ENCODE peak calls at places on chromosomes 2 and 18, in six cellular contexts. S, W, H, M, P and V are unnamed samples.

GRCh38 chr18:50662775-50663383 is 103.0 kb downstream of the MAPK4 start:
- DNase-seq in S (no peak), W (no peak), H (no peak), M (no peak), P (no peak), V (no peak)

GRCh38 chr2:128109243-128109642 is 18.2 kb downstream of the UGGT1 start:
- DNase-seq in S (no peak), W (no peak), H (no peak), M (no peak), P (no peak), V (no peak)

GRCh38 chr2:231476920-231477319 is 12.6 kb upstream of the NCL start:
- DNase-seq in S (no peak), W (no peak), H (no peak), M (no peak), P (no peak), V (no peak)

GRCh38 chr2:229410946-229411345 is 139.9 kb upstream of the PID1 start:
- DNase-seq in S (no peak), W (no peak), H (no peak), M (no peak), P (no peak), V (no peak)

GRCh38 chr2:23988371-23988770 is 21.5 kb upstream of the MFSD2B start:
- DNase-seq in S (no peak), W (no peak), H (peak), M (peak), P (no peak), V (no peak)

GRCh38 chr2:102094917-102095316 is 47.6 kb upstream of the IL1R1 start:
- DNase-seq in S (no peak), W (no peak), H (peak), M (peak), P (no peak), V (no peak)

GRCh38 chr2:77443076-77443475 is 79.1 kb downstream of the LRRTM4 start:
- DNase-seq in S (no peak), W (no peak), H (no peak), M (no peak), P (no peak), V (no peak)

GRCh38 chr18:27414691-27415090 is 229.6 kb upstream of the CHST9 start:
- DNase-seq in S (no peak), W (no peak), H (no peak), M (no peak), P (no peak), V (no peak)

GRCh38 chr18:57771183-57771582 is 31.9 kb downstream of the ATP8B1 start:
- DNase-seq in S (no peak), W (no peak), H (no peak), M (no peak), P (no peak), V (no peak)

GRCh38 chr2:165219491-165219890 is 15.6 kb upstream of the SCN3A start:
- DNase-seq in S (no peak), W (no peak), H (no peak), M (no peak), P (no peak), V (no peak)

GRCh38 chr2:168528469-168528868 is 72.4 kb downstream of the CERS6 start:
- DNase-seq in S (no peak), W (no peak), H (no peak), M (no peak), P (no peak), V (no peak)

GRCh38 chr2:25347846-25348245 is 6.1 kb upstream of the DNMT3A start:
- DNase-seq in S (no peak), W (no peak), H (no peak), M (no peak), P (no peak), V (no peak)

GRCh38 chr2:99865818-99866676 is 276.3 kb downstream of the AFF3 start:
- DNase-seq in S (no peak), W (no peak), H (no peak), M (no peak), P (no peak), V (no peak)

GRCh38 chr18:3449702-3450357 is at the start of gene TGIF1:
- DNase-seq in S (no peak), W (no peak), H (peak), M (peak), P (peak), V (no peak)
- TF ChIP-seq POLR2A in S (no peak), W (no peak), H (peak), M (no peak), P (peak), V (no peak)

GRCh38 chr2:237864940-237865622 is 5.7 kb downstream of the RAMP1 start:
- DNase-seq in S (no peak), W (no peak), H (no peak), M (no peak), P (peak), V (no peak)
- TF ChIP-seq POLR2AphosphoS5 in S (no peak), W (no peak), H (no peak), M (no peak), P (no peak), V (no peak)

GRCh38 chr2:219636144-219636915 is 8.9 kb downstream of the SLC4A3 start:
- DNase-seq in S (no peak), W (no peak), H (no peak), M (no peak), P (no peak), V (no peak)

GRCh38 chr2:219634171-219634940 is 6.9 kb downstream of the SLC4A3 start:
- DNase-seq in S (no peak), W (no peak), H (no peak), M (no peak), P (no peak), V (no peak)

GRCh38 chr2:219636941-219637841 is 9.8 kb downstream of the SLC4A3 start:
- DNase-seq in S (no peak), W (no peak), H (no peak), M (no peak), P (no peak), V (no peak)

GRCh38 chr2:219633276-219634065 is 6.0 kb downstream of the SLC4A3 start:
- DNase-seq in S (no peak), W (no peak), H (no peak), M (no peak), P (no peak), V (no peak)

GRCh38 chr2:219634951-219635751 is 7.7 kb downstream of the SLC4A3 start:
- DNase-seq in S (no peak), W (no peak), H (no peak), M (no peak), P (no peak), V (no peak)
- TF ChIP-seq TAF1 in S (no peak), W (no peak), H (no peak), M (no peak), P (no peak), V (no peak)

DNA sequence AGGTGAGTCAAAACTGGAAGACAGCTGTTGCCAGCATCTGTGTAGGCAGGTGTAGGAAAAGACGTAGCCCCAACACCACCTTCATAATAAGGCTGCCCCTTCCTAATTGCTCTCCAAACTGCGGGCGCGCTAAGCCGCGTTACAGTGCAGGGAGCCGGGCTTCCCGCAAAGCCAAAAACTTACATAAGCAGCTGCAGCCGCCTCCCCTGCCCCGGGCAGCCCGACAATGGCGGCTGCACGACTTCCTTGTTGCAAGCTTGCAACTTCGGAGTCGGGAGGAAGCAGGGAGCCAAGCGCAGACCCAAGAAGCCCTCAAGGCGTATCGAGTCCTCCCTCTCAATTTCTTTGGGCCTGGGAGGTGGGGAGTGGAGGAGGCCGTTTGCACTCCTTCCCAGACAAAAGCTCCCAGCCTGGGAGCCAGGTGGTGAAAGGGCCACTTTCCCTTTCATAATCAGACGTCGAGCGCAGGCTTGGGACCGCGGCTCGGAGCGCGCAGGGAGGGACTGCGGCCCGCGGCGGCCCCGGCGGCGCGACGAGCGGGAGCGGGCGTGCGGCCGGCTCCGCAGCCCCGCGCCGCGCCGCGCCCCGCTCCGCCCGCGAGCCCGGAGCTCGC is 802 bp downstream of the ZBTB14 start:
- DNase-seq in S (no peak), W (no peak), H (peak), M (no peak), P (peak), V (no peak)
- TF ChIP-seq POLR2A in S (peak), W (peak), H (peak), M (peak), P (no peak), V (peak)

DNA sequence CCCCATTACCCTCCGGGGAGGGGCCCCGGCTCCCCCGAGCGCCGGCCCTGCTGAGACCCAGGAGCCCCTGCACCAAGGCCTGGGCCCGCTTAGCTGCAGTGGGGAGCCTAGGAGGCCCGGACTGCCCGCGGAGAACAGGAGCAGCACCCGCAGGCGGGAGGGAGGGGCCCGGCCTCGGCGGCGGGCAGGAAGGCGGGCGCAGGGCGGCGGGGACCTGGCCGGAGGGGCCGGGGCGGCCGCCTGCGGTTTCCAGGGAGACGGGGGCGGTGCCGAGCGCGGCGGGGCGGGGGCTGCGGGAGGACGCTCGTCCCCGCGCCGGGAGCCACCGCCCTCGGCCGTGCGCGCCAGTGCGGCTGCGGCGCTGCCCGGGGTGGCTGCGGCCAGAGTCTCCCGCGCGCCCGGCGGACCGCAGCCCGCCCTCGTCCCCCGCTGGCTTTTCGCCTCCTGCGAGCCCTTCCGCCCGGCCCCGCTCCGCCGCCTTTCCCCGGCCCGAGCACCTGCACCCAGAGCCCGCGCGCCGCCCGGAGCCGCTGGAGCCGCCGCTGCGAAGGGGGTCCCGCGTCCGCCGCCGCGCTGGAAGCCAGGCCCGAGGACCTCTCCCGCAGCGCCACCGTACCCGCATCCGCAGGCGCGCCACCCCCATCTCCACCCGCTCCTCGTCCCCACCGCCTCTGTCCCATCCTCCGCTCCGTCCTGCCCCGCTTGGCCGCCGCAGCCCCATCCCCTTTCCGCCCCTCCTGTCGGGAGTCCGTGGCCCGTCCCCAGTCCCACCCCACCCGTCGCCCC is 17.2 kb downstream of the GPC1 start:
- DNase-seq in S (peak), W (no peak), H (peak), M (peak), P (peak), V (no peak)
- TF ChIP-seq POLR2AphosphoS5 in S (no peak), W (no peak), H (no peak), M (no peak), P (no peak), V (no peak)

GRCh38 chr2:62340981-62341624 is 145.2 kb downstream of the B3GNT2 start:
- DNase-seq in S (no peak), W (peak), H (no peak), M (peak), P (no peak), V (no peak)
- TF ChIP-seq TAF1 in S (no peak), W (no peak), H (no peak), M (no peak), P (no peak), V (no peak)